ENCODE peak calls at places on chromosomes 6 and 20, in five cellular contexts. One of them, this sample, is unnamed.
A peak's percentile ranks its signal among the peaks of the same experiment; 100 is the strongest.

GRCh38 chr6:93417421-93417996 is 1.9 kb downstream of the EPHA7 start:
- DNase-seq in CD4-positive, CD25-positive, alpha-beta regulatory T cell: no peak
- DNase-seq in endodermal cell: peak; percentile 63
- DNase-seq in CD4-positive, alpha-beta memory T cell: no peak
- DNase-seq in fibroblast of lung: peak; percentile 27
- DNase-seq in this sample: no peak

GRCh38 chr20:49799698-49800097 is 12.9 kb upstream of the SLC9A8 start:
- DNase-seq in CD4-positive, CD25-positive, alpha-beta regulatory T cell: no peak
- DNase-seq in endodermal cell: no peak
- DNase-seq in CD4-positive, alpha-beta memory T cell: no peak
- DNase-seq in fibroblast of lung: no peak
- DNase-seq in this sample: no peak

GRCh38 chr20:4811661-4812181 is 90.0 kb downstream of the PRND start:
- DNase-seq in fibroblast of lung: no peak
- DNase-seq in CD4-positive, CD25-positive, alpha-beta regulatory T cell: peak; percentile 74
- DNase-seq in endodermal cell: no peak
- DNase-seq in CD4-positive, alpha-beta memory T cell: peak; percentile 85
- DNase-seq in this sample: peak; percentile 58

GRCh38 chr6:33672808-33673207 is 38.7 kb downstream of the UQCC2 start:
- DNase-seq in CD4-positive, CD25-positive, alpha-beta regulatory T cell: no peak
- DNase-seq in CD4-positive, alpha-beta memory T cell: no peak
- DNase-seq in endodermal cell: peak; percentile 88
- DNase-seq in fibroblast of lung: peak; percentile 95
- DNase-seq in this sample: no peak

GRCh38 chr20:53848304-53848703 is 222.1 kb downstream of the BCAS1 start:
- DNase-seq in endodermal cell: no peak
- DNase-seq in CD4-positive, CD25-positive, alpha-beta regulatory T cell: no peak
- DNase-seq in fibroblast of lung: no peak
- DNase-seq in CD4-positive, alpha-beta memory T cell: no peak
- DNase-seq in this sample: no peak

GRCh38 chr6:54516331-54516730 is 208.1 kb downstream of the TINAG start:
- DNase-seq in CD4-positive, CD25-positive, alpha-beta regulatory T cell: no peak
- DNase-seq in fibroblast of lung: no peak
- DNase-seq in endodermal cell: no peak
- DNase-seq in CD4-positive, alpha-beta memory T cell: no peak
- DNase-seq in this sample: no peak

GRCh38 chr6:137045221-137045789 is 540 bp upstream of the IL20RA start:
- DNase-seq in fibroblast of lung: no peak
- DNase-seq in endodermal cell: no peak
- DNase-seq in CD4-positive, CD25-positive, alpha-beta regulatory T cell: no peak
- DNase-seq in CD4-positive, alpha-beta memory T cell: no peak
- DNase-seq in this sample: no peak

GRCh38 chr20:7195704-7196103 is 428.2 kb downstream of the BMP2 start:
- DNase-seq in CD4-positive, CD25-positive, alpha-beta regulatory T cell: no peak
- DNase-seq in CD4-positive, alpha-beta memory T cell: no peak
- DNase-seq in fibroblast of lung: peak; percentile 97
- DNase-seq in endodermal cell: no peak
- DNase-seq in this sample: no peak

GRCh38 chr20:760751-761417 is 7.4 kb downstream of the SLC52A3 start:
- DNase-seq in fibroblast of lung: peak; percentile 2
- DNase-seq in endodermal cell: peak; percentile 91
- DNase-seq in CD4-positive, CD25-positive, alpha-beta regulatory T cell: peak; percentile 6
- DNase-seq in CD4-positive, alpha-beta memory T cell: peak; percentile 19
- DNase-seq in this sample: peak; percentile 17

GRCh38 chr20:47985092-47985850 is 200.0 kb upstream of the SULF2 start:
- DNase-seq in endodermal cell: peak; percentile 70
- DNase-seq in fibroblast of lung: peak; percentile 79
- DNase-seq in CD4-positive, alpha-beta memory T cell: no peak
- DNase-seq in CD4-positive, CD25-positive, alpha-beta regulatory T cell: no peak
- DNase-seq in this sample: no peak

GRCh38 chr6:3617192-3617631 is 134.3 kb downstream of the PXDC1 start:
- DNase-seq in CD4-positive, alpha-beta memory T cell: no peak
- DNase-seq in CD4-positive, CD25-positive, alpha-beta regulatory T cell: no peak
- DNase-seq in endodermal cell: peak; percentile 41
- DNase-seq in fibroblast of lung: no peak
- DNase-seq in this sample: no peak

GRCh38 chr6:148348778-148349177 is 6.1 kb downstream of the SASH1 start:
- DNase-seq in endodermal cell: no peak
- DNase-seq in fibroblast of lung: no peak
- DNase-seq in CD4-positive, alpha-beta memory T cell: no peak
- DNase-seq in CD4-positive, CD25-positive, alpha-beta regulatory T cell: no peak
- DNase-seq in this sample: no peak

GRCh38 chr6:3390698-3391097 is 66.2 kb downstream of the SLC22A23 start:
- DNase-seq in fibroblast of lung: peak; percentile 98
- DNase-seq in CD4-positive, alpha-beta memory T cell: no peak
- DNase-seq in CD4-positive, CD25-positive, alpha-beta regulatory T cell: no peak
- DNase-seq in endodermal cell: no peak
- DNase-seq in this sample: no peak

GRCh38 chr20:53889411-53890148 is 180.8 kb downstream of the BCAS1 start:
- DNase-seq in CD4-positive, CD25-positive, alpha-beta regulatory T cell: no peak
- DNase-seq in fibroblast of lung: no peak
- DNase-seq in endodermal cell: no peak
- DNase-seq in CD4-positive, alpha-beta memory T cell: no peak
- DNase-seq in this sample: no peak

GRCh38 chr6:54266400-54266923 is 41.8 kb upstream of the TINAG start:
- DNase-seq in CD4-positive, CD25-positive, alpha-beta regulatory T cell: no peak
- DNase-seq in endodermal cell: peak; percentile 58
- DNase-seq in fibroblast of lung: no peak
- DNase-seq in CD4-positive, alpha-beta memory T cell: no peak
- DNase-seq in this sample: no peak

GRCh38 chr6:119346450-119346849 is 3.1 kb downstream of the MAN1A1 start:
- DNase-seq in CD4-positive, CD25-positive, alpha-beta regulatory T cell: no peak
- DNase-seq in fibroblast of lung: no peak
- DNase-seq in endodermal cell: no peak
- DNase-seq in CD4-positive, alpha-beta memory T cell: no peak
- DNase-seq in this sample: no peak

GRCh38 chr6:91911945-91912344 is 1325.1 kb upstream of the MAP3K7 start:
- DNase-seq in fibroblast of lung: no peak
- DNase-seq in endodermal cell: no peak
- DNase-seq in CD4-positive, alpha-beta memory T cell: no peak
- DNase-seq in CD4-positive, CD25-positive, alpha-beta regulatory T cell: no peak
- DNase-seq in this sample: no peak

GRCh38 chr6:16929814-16930213 is 168.6 kb upstream of the ATXN1 start:
- DNase-seq in CD4-positive, CD25-positive, alpha-beta regulatory T cell: no peak
- DNase-seq in fibroblast of lung: peak; percentile 97
- DNase-seq in CD4-positive, alpha-beta memory T cell: no peak
- DNase-seq in endodermal cell: no peak
- DNase-seq in this sample: no peak

GRCh38 chr6:42344756-42345155 is 107.0 kb downstream of the TRERF1 start:
- DNase-seq in CD4-positive, CD25-positive, alpha-beta regulatory T cell: no peak
- DNase-seq in endodermal cell: no peak
- DNase-seq in fibroblast of lung: no peak
- DNase-seq in CD4-positive, alpha-beta memory T cell: no peak
- DNase-seq in this sample: no peak

GRCh38 chr6:140051521-140052455 is 677.3 kb upstream of the CITED2 start:
- DNase-seq in endodermal cell: no peak
- DNase-seq in CD4-positive, CD25-positive, alpha-beta regulatory T cell: no peak
- DNase-seq in CD4-positive, alpha-beta memory T cell: no peak
- DNase-seq in fibroblast of lung: peak; percentile 99
- DNase-seq in this sample: no peak

GRCh38 chr6:76701610-76702009 is 629.1 kb upstream of the IMPG1 start:
- DNase-seq in fibroblast of lung: no peak
- DNase-seq in CD4-positive, alpha-beta memory T cell: no peak
- DNase-seq in CD4-positive, CD25-positive, alpha-beta regulatory T cell: no peak
- DNase-seq in endodermal cell: no peak
- DNase-seq in this sample: no peak

GRCh38 chr20:19964289-19965263 is 52.6 kb upstream of the NAA20 start:
- DNase-seq in CD4-positive, CD25-positive, alpha-beta regulatory T cell: no peak
- DNase-seq in fibroblast of lung: peak; percentile 86
- DNase-seq in CD4-positive, alpha-beta memory T cell: no peak
- DNase-seq in endodermal cell: no peak
- DNase-seq in this sample: no peak

GRCh38 chr20:53857723-53858236 is 212.6 kb downstream of the BCAS1 start:
- DNase-seq in fibroblast of lung: no peak
- DNase-seq in CD4-positive, alpha-beta memory T cell: no peak
- DNase-seq in endodermal cell: no peak
- DNase-seq in CD4-positive, CD25-positive, alpha-beta regulatory T cell: no peak
- DNase-seq in this sample: no peak

GRCh38 chr6:63677282-63677681 is 41.7 kb downstream of the PHF3 start:
- DNase-seq in CD4-positive, alpha-beta memory T cell: no peak
- DNase-seq in endodermal cell: no peak
- DNase-seq in fibroblast of lung: no peak
- DNase-seq in CD4-positive, CD25-positive, alpha-beta regulatory T cell: no peak
- DNase-seq in this sample: no peak

GRCh38 chr6:35452186-35453090 is at the start of gene FANCE:
- DNase-seq in endodermal cell: peak; percentile 100
- DNase-seq in CD4-positive, CD25-positive, alpha-beta regulatory T cell: peak; percentile 75
- DNase-seq in CD4-positive, alpha-beta memory T cell: peak; percentile 79
- DNase-seq in fibroblast of lung: peak; percentile 82
- DNase-seq in this sample: peak; percentile 67

GRCh38 chr20:46456255-46457028 is 50.0 kb upstream of the ELMO2 start:
- DNase-seq in CD4-positive, alpha-beta memory T cell: no peak
- DNase-seq in fibroblast of lung: no peak
- DNase-seq in CD4-positive, CD25-positive, alpha-beta regulatory T cell: no peak
- DNase-seq in endodermal cell: no peak
- DNase-seq in this sample: no peak

GRCh38 chr20:46463852-46464251 is 49.5 kb downstream of the ZNF334 start:
- DNase-seq in fibroblast of lung: no peak
- DNase-seq in endodermal cell: no peak
- DNase-seq in CD4-positive, CD25-positive, alpha-beta regulatory T cell: no peak
- DNase-seq in CD4-positive, alpha-beta memory T cell: no peak
- DNase-seq in this sample: no peak

GRCh38 chr20:46455729-46456128 is 49.3 kb upstream of the ELMO2 start:
- DNase-seq in CD4-positive, alpha-beta memory T cell: no peak
- DNase-seq in fibroblast of lung: no peak
- DNase-seq in CD4-positive, CD25-positive, alpha-beta regulatory T cell: no peak
- DNase-seq in endodermal cell: no peak
- DNase-seq in this sample: no peak

GRCh38 chr20:46461808-46462207 is 51.6 kb downstream of the ZNF334 start:
- DNase-seq in endodermal cell: no peak
- DNase-seq in fibroblast of lung: no peak
- DNase-seq in CD4-positive, CD25-positive, alpha-beta regulatory T cell: no peak
- DNase-seq in CD4-positive, alpha-beta memory T cell: no peak
- DNase-seq in this sample: no peak

GRCh38 chr20:46458891-46459750 is 52.7 kb upstream of the ELMO2 start:
- DNase-seq in CD4-positive, alpha-beta memory T cell: peak; percentile 1
- DNase-seq in CD4-positive, CD25-positive, alpha-beta regulatory T cell: no peak
- DNase-seq in fibroblast of lung: no peak
- DNase-seq in endodermal cell: peak; percentile 96
- DNase-seq in this sample: no peak
- H3K9me3 ChIP-seq in CD4-positive, alpha-beta memory T cell: no peaks in the 10 kb centered on the region
- H3K9me3 ChIP-seq in CD4-positive, CD25-positive, alpha-beta regulatory T cell: peaks cover 23% of the 10 kb centered on the region
- H3K9me3 ChIP-seq in fibroblast of lung: no peaks in the 10 kb centered on the region
- H3K9me3 ChIP-seq in endodermal cell: peaks cover 35% of the 10 kb centered on the region
- H3K9me3 ChIP-seq in this sample: peaks cover 11% of the 10 kb centered on the region

DNA sequence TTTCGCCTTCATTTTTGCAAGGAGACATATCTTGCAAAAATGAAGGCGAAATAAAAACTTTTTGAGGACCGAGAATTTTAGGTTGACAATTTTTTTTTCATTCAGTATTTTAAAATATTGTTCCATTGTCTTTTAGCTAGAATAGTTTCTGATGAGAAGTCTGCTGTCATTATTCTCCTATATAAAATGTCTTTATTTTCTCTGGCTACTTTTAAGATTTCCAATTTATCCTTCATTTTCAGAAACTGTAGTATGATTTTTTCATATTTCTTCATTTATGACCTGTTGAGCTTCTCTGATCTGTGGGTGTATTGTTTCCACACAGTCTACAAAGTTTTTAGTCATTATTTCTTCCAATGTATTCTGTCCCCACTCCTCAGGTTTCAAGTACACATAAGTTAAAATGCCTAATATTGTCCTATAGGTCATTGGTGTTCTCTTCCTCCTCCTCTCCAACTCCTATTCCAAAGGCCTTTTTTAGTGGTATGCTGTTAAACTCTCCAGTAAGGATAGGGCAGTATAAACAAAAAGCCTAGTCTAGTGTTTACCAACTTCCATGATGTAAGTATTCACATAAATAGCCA is 15.7 kb downstream of the AHI1 start:
- DNase-seq in CD4-positive, CD25-positive, alpha-beta regulatory T cell: no peak
- DNase-seq in endodermal cell: no peak
- DNase-seq in CD4-positive, alpha-beta memory T cell: no peak
- DNase-seq in fibroblast of lung: peak; percentile 21
- DNase-seq in this sample: no peak
- H3K9me3 ChIP-seq in CD4-positive, CD25-positive, alpha-beta regulatory T cell: peaks cover 30% of the 10 kb centered on the region
- H3K9me3 ChIP-seq in endodermal cell: peaks cover 73% of the 10 kb centered on the region
- H3K9me3 ChIP-seq in CD4-positive, alpha-beta memory T cell: no peaks in the 10 kb centered on the region
- H3K9me3 ChIP-seq in fibroblast of lung: peaks cover 2% of the 10 kb centered on the region
- H3K9me3 ChIP-seq in this sample: peaks cover 6% of the 10 kb centered on the region

GRCh38 chr6:105744815-105745214 is 341.3 kb upstream of the PRDM1 start:
- DNase-seq in CD4-positive, CD25-positive, alpha-beta regulatory T cell: no peak
- DNase-seq in fibroblast of lung: no peak
- DNase-seq in endodermal cell: no peak
- DNase-seq in CD4-positive, alpha-beta memory T cell: no peak
- DNase-seq in this sample: no peak

GRCh38 chr6:105740946-105741605 is 338.2 kb upstream of the PREP start:
- DNase-seq in endodermal cell: no peak
- DNase-seq in CD4-positive, alpha-beta memory T cell: no peak
- DNase-seq in fibroblast of lung: no peak
- DNase-seq in CD4-positive, CD25-positive, alpha-beta regulatory T cell: no peak
- DNase-seq in this sample: no peak

GRCh38 chr6:105745464-105746129 is 340.5 kb upstream of the PRDM1 start:
- DNase-seq in CD4-positive, CD25-positive, alpha-beta regulatory T cell: no peak
- DNase-seq in fibroblast of lung: no peak
- DNase-seq in CD4-positive, alpha-beta memory T cell: no peak
- DNase-seq in endodermal cell: no peak
- DNase-seq in this sample: no peak

DNA sequence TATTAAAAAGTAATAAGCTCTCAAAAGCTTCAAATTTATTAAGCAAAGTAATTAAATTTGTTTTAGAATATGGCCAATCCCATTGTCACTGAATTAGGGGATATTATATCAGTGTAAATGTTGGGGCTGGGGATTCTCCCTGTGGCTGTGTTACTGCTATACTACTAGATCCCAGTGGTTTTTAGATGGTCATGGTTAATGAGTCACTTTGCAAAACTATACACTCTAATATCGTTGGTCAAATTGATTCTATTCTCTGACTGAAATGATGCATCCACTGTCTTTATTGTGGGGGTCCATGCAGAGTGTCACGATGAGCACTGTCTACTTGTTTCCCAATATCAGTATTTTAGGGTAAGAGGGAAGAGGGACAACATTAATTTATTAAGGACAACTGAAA is 336.9 kb upstream of the PREP start:
- DNase-seq in endodermal cell: no peak
- DNase-seq in CD4-positive, alpha-beta memory T cell: no peak
- DNase-seq in fibroblast of lung: no peak
- DNase-seq in CD4-positive, CD25-positive, alpha-beta regulatory T cell: no peak
- DNase-seq in this sample: no peak
- H3K9me3 ChIP-seq in endodermal cell: peaks cover 7% of the 10 kb centered on the region
- H3K9me3 ChIP-seq in CD4-positive, alpha-beta memory T cell: no peaks in the 10 kb centered on the region
- H3K9me3 ChIP-seq in fibroblast of lung: no peaks in the 10 kb centered on the region
- H3K9me3 ChIP-seq in CD4-positive, CD25-positive, alpha-beta regulatory T cell: no peaks in the 10 kb centered on the region
- H3K9me3 ChIP-seq in this sample: no peaks in the 10 kb centered on the region

GRCh38 chr20:59246691-59247090 is 53.7 kb upstream of the EDN3 start:
- DNase-seq in endodermal cell: no peak
- DNase-seq in fibroblast of lung: no peak
- DNase-seq in CD4-positive, CD25-positive, alpha-beta regulatory T cell: no peak
- DNase-seq in CD4-positive, alpha-beta memory T cell: no peak
- DNase-seq in this sample: no peak

GRCh38 chr20:59248031-59248684 is 52.3 kb upstream of the EDN3 start:
- DNase-seq in fibroblast of lung: no peak
- DNase-seq in CD4-positive, CD25-positive, alpha-beta regulatory T cell: no peak
- DNase-seq in CD4-positive, alpha-beta memory T cell: no peak
- DNase-seq in endodermal cell: no peak
- DNase-seq in this sample: no peak

GRCh38 chr20:59240006-59240405 is 60.4 kb upstream of the EDN3 start:
- DNase-seq in fibroblast of lung: no peak
- DNase-seq in CD4-positive, alpha-beta memory T cell: no peak
- DNase-seq in CD4-positive, CD25-positive, alpha-beta regulatory T cell: no peak
- DNase-seq in endodermal cell: no peak
- DNase-seq in this sample: no peak

GRCh38 chr20:59242714-59243626 is 57.4 kb upstream of the EDN3 start:
- DNase-seq in CD4-positive, alpha-beta memory T cell: no peak
- DNase-seq in endodermal cell: no peak
- DNase-seq in CD4-positive, CD25-positive, alpha-beta regulatory T cell: no peak
- DNase-seq in fibroblast of lung: no peak
- DNase-seq in this sample: no peak
- H3K9me3 ChIP-seq in CD4-positive, alpha-beta memory T cell: no peaks in the 10 kb centered on the region
- H3K9me3 ChIP-seq in endodermal cell: no peaks in the 10 kb centered on the region
- H3K9me3 ChIP-seq in CD4-positive, CD25-positive, alpha-beta regulatory T cell: no peaks in the 10 kb centered on the region
- H3K9me3 ChIP-seq in fibroblast of lung: no peaks in the 10 kb centered on the region
- H3K9me3 ChIP-seq in this sample: no peaks in the 10 kb centered on the region

This sample was measured in T-helper 17 cell.